ENCODE peak calls at places on chromosomes 1 and 21, in eight cellular contexts. P is neural progenitor cell, Y is fibroblast of lung, S is dorsolateral prefrontal cortex, W is brain microvascular endothelial cell, X is neuronal stem cell, M is psoas muscle, G is uterus. R is an unnamed sample. For H3K27me3, the result is how much of the 10 kb centered on the place peaks cover.

GRCh38 chr1:88973520-88974137 is 18.8 kb downstream of the KYAT3 start:
- DNase-seq in G (no peak), Y (peak), W (peak), X (no peak), S (no peak), M (no peak), P (peak), R (no peak)

GRCh38 chr1:15465674-15466073 is 9.1 kb downstream of the CELA2A start:
- DNase-seq in W (no peak), P (no peak), Y (no peak), M (no peak), S (no peak), X (no peak), G (no peak), R (no peak)

GRCh38 chr1:239979469-239979868 is 112.2 kb upstream of the FMN2 start:
- DNase-seq in G (no peak), S (no peak), Y (no peak), W (no peak), X (no peak), M (no peak), P (no peak), R (no peak)

GRCh38 chr1:182614796-182615451 is 10.7 kb upstream of the RGS16 start:
- DNase-seq in S (peak), M (peak), X (peak), G (peak), P (peak), Y (peak), W (peak), R (peak)

GRCh38 chr1:28282426-28283407 is 23.4 kb downstream of the SESN2 start:
- DNase-seq in S (no peak), G (no peak), W (no peak), Y (no peak), X (no peak), M (no peak), P (no peak), R (no peak)

GRCh38 chr21:38229260-38229877 is 27.4 kb upstream of the KCNJ15 start:
- DNase-seq in P (peak), X (peak), M (no peak), G (no peak), Y (peak), S (no peak), W (no peak), R (no peak)

GRCh38 chr1:63317007-63317813 is 5.2 kb upstream of the FOXD3 start:
- DNase-seq in G (no peak), Y (peak), X (peak), S (no peak), M (peak), W (peak), P (peak), R (no peak)

GRCh38 chr21:42691901-42692559 is 38.6 kb downstream of the PDE9A start:
- DNase-seq in G (no peak), S (no peak), P (no peak), M (no peak), W (no peak), X (no peak), Y (no peak), R (no peak)

GRCh38 chr1:110309768-110310167 is 29.4 kb upstream of the RBM15 start:
- DNase-seq in P (no peak), X (no peak), M (no peak), W (peak), S (no peak), Y (peak), G (no peak), R (no peak)

GRCh38 chr1:204304067-204304466 is 55.7 kb downstream of the PLEKHA6 start:
- DNase-seq in Y (no peak), G (no peak), X (no peak), M (no peak), W (no peak), S (no peak), P (peak), R (no peak)

GRCh38 chr1:174039069-174039468 is 16.9 kb upstream of the RC3H1 start:
- DNase-seq in Y (peak), P (no peak), X (no peak), M (no peak), G (no peak), S (no peak), W (no peak), R (no peak)

GRCh38 chr1:198122693-198123092 is 34.1 kb upstream of the NEK7 start:
- DNase-seq in G (no peak), X (no peak), S (no peak), Y (no peak), W (no peak), P (no peak), M (no peak), R (no peak)

GRCh38 chr1:226920446-226920894 is 19.6 kb upstream of the COQ8A start:
- DNase-seq in X (no peak), G (no peak), S (no peak), W (no peak), P (no peak), M (peak), Y (no peak), R (no peak)

GRCh38 chr1:30318864-30319718 is 404.3 kb downstream of the MATN1 start:
- DNase-seq in X (no peak), Y (no peak), G (no peak), P (no peak), W (no peak), S (no peak), M (no peak), R (no peak)

GRCh38 chr1:182051938-182052337 is 9.6 kb downstream of the ZNF648 start:
- DNase-seq in W (no peak), Y (no peak), X (no peak), M (no peak), P (no peak), S (no peak), G (no peak), R (no peak)

GRCh38 chr21:16037386-16037785 is 307.6 kb downstream of the USP25 start:
- DNase-seq in G (no peak), Y (no peak), P (no peak), S (no peak), X (no peak), W (no peak), M (no peak), R (no peak)

GRCh38 chr1:190679032-190679431 is 201.4 kb upstream of the BRINP3 start:
- DNase-seq in Y (peak), M (no peak), G (no peak), S (no peak), W (no peak), P (no peak), X (no peak), R (no peak)

GRCh38 chr1:228154685-228155571 is 5.2 kb downstream of the GJC2 start:
- DNase-seq in P (no peak), X (no peak), G (no peak), W (no peak), S (no peak), M (no peak), Y (no peak), R (no peak)

GRCh38 chr1:23555949-23556640 is 3.2 kb downstream of the ID3 start:
- DNase-seq in Y (peak), S (no peak), M (peak), X (no peak), W (peak), P (peak), G (no peak), R (no peak)

GRCh38 chr1:8182034-8182761 is 135.7 kb upstream of the SLC45A1 start:
- DNase-seq in G (no peak), S (no peak), X (no peak), W (peak), M (no peak), Y (peak), P (no peak), R (no peak)

GRCh38 chr21:19048088-19048672 is 644.6 kb upstream of the TMPRSS15 start:
- DNase-seq in Y (no peak), G (no peak), M (no peak), W (no peak), X (no peak), P (no peak), S (no peak), R (no peak)

GRCh38 chr1:201456499-201457309 is 12.3 kb downstream of the PHLDA3 start:
- DNase-seq in M (peak), Y (peak), S (no peak), G (peak), P (peak), X (no peak), W (peak), R (peak)

GRCh38 chr21:46550511-46550941 is 54.4 kb downstream of the S100B start:
- DNase-seq in G (no peak), M (no peak), W (no peak), X (no peak), Y (no peak), P (no peak), S (no peak), R (no peak)

GRCh38 chr1:60865146-60865545 is 217.2 kb upstream of the NFIA start:
- DNase-seq in S (no peak), G (no peak), M (no peak), Y (no peak), W (no peak), P (no peak), X (no peak), R (no peak)

GRCh38 chr1:32759997-32760623 is 57.0 kb downstream of the YARS1 start:
- DNase-seq in Y (no peak), X (peak), M (no peak), W (no peak), G (peak), S (no peak), P (peak), R (no peak)

GRCh38 chr1:225769687-225770086 is 7.9 kb upstream of the SRP9 start:
- DNase-seq in G (no peak), S (no peak), M (no peak), X (no peak), P (no peak), Y (no peak), W (no peak), R (no peak)

DNA sequence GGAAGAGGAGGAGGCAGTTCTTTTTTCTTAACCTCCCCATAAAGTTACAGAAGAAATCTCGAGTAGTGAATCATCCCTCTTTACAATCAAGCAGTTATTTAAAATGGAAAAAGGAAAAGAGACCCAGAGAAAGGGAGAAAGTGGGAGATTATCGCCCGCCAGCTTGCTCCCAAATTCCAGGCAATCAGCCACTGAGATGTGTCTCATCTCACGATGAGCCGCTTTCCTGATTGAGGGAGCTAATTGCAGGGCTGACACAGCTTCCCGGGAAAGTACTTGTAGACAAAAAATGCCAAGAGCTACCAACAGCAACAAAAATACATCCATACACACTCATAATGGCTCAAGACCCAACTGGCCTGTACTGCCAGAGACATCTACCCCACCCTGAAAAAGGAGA is 191.6 kb upstream of the ZC3H12A start:
- DNase-seq in M (no peak), X (no peak), S (peak), P (no peak), G (no peak), Y (no peak), W (no peak), R (no peak)
- H3K27me3 ChIP-seq in M (under half), X (under half), S (under half), P (under half), G (under half), Y (under half), W (under half), R (under half)

GRCh38 chr1:47477595-47478080 is 39.8 kb downstream of the FOXD2 start:
- DNase-seq in S (no peak), X (no peak), P (no peak), W (no peak), G (no peak), M (no peak), Y (no peak), R (peak)
- H3K27me3 ChIP-seq in S (under half), X (under half), P (under half), W (under half), G (under half), M (under half), Y (under half), R (under half)

GRCh38 chr1:17932164-17932563 is 175.4 kb upstream of the IGSF21 start:
- DNase-seq in Y (no peak), W (no peak), M (no peak), X (no peak), P (no peak), G (no peak), S (no peak), R (no peak)

GRCh38 chr1:17935230-17935629 is 172.4 kb upstream of the IGSF21 start:
- DNase-seq in G (no peak), P (no peak), Y (no peak), M (no peak), W (no peak), S (no peak), X (no peak), R (no peak)

GRCh38 chr1:17930635-17931034 is 175.5 kb downstream of the ACTL8 start:
- DNase-seq in G (no peak), P (no peak), W (no peak), M (no peak), X (no peak), S (no peak), Y (no peak), R (no peak)

GRCh38 chr1:17929224-17929623 is 174.1 kb downstream of the ACTL8 start:
- DNase-seq in M (no peak), G (no peak), W (no peak), X (no peak), S (no peak), Y (no peak), P (no peak), R (no peak)

DNA sequence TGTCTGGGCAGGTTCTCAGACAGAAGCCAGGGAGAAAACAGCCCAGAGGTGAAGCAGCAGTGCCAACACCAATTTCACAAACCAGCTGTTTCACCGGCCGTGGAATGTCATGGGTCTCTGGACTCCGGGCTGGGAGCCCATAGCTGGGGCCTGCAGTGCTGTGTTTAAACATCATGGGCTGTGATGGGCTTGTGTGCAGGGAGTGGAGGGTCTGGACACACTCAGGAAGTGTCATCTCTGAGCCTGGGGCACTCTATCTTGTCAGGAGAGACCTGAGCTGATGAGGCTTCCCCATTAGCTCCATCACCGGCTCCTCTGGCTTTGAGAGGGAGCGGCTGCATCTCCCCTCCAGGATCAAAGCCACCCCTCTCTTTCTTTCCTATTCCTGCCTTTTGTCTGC is 173.6 kb upstream of the IGSF21 start:
- DNase-seq in Y (no peak), W (no peak), X (no peak), S (no peak), P (no peak), M (no peak), G (no peak), R (no peak)
- H3K27me3 ChIP-seq in Y (under half), W (under half), X (under half), S (under half), P (under half), M (under half), G (under half), R (under half)

DNA sequence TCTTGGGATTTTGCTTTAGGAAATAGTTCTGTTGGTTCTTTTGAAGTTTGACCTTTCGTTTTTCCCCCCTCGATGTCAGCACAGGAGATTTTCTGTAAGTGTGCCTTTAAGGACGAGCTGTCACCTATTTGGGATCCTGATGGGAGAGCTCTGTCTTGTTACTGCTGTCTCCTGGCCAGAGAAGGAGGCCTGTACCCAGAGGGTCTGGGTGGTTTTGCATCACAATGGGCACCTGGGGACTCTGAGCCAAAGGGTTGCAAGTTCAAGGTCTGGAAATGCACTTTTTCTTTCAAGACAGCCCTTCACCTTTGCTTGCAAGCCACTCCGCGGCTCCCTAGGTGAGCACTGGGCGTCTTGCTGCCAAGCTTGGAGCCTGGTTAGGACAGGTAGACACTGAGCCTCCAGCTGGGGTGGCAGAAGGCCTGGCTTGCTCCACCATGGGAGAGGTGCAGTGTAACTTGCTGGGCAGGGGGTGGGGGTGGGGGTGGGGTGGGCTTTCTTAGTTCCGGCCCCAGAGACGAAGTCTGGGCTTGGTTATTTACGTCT is 2.9 kb downstream of the AJAP1 start:
- DNase-seq in M (no peak), W (no peak), X (no peak), Y (no peak), S (no peak), G (no peak), P (no peak), R (no peak)
- H3K27me3 ChIP-seq in M (under half), W (under half), X (half or more), Y (under half), S (under half), G (under half), P (half or more), R (under half)

GRCh38 chr1:112034277-112034676 is 44.8 kb upstream of the KCND3 start:
- DNase-seq in W (no peak), M (no peak), P (no peak), G (no peak), X (no peak), Y (no peak), S (no peak), R (no peak)
- H3K27me3 ChIP-seq in W (under half), M (under half), P (under half), G (under half), X (under half), Y (under half), S (under half), R (under half)